ENCODE peak calls at places on chromosomes 6 and 20, in seven cellular contexts. One of them, this sample, is unnamed.

GRCh38 chr6:16354692-16355091 is 116.3 kb downstream of the GMPR start:
- DNase-seq in suprapubic skin: no peak
- DNase-seq in fibroblast of mammary gland: no peak
- DNase-seq in cardiac fibroblast: no peak
- DNase-seq in pancreas: no peak
- DNase-seq in B cell: no peak
- DNase-seq in nephron progenitor cell: no peak
- DNase-seq in this sample: no peak

GRCh38 chr6:89217308-89217999 is at the start of gene GABRR1:
- DNase-seq in fibroblast of mammary gland: peak
- DNase-seq in suprapubic skin: no peak
- DNase-seq in nephron progenitor cell: no peak
- DNase-seq in cardiac fibroblast: no peak
- DNase-seq in pancreas: no peak
- DNase-seq in B cell: no peak
- DNase-seq in this sample: no peak

GRCh38 chr6:35788423-35788982 is 7.7 kb downstream of the CLPSL1 start:
- DNase-seq in cardiac fibroblast: no peak
- DNase-seq in nephron progenitor cell: no peak
- DNase-seq in pancreas: no peak
- DNase-seq in suprapubic skin: no peak
- DNase-seq in fibroblast of mammary gland: no peak
- DNase-seq in B cell: no peak
- DNase-seq in this sample: no peak

GRCh38 chr6:124535746-124536145 is 426.5 kb upstream of the RNF217 start:
- DNase-seq in B cell: no peak
- DNase-seq in suprapubic skin: no peak
- DNase-seq in cardiac fibroblast: peak
- DNase-seq in pancreas: no peak
- DNase-seq in fibroblast of mammary gland: peak
- DNase-seq in nephron progenitor cell: peak
- DNase-seq in this sample: no peak

GRCh38 chr6:56865081-56865875 is 89.6 kb upstream of the BEND6 start:
- DNase-seq in suprapubic skin: no peak
- DNase-seq in fibroblast of mammary gland: no peak
- DNase-seq in pancreas: no peak
- DNase-seq in nephron progenitor cell: no peak
- DNase-seq in cardiac fibroblast: no peak
- DNase-seq in B cell: no peak
- DNase-seq in this sample: no peak

GRCh38 chr6:78570044-78570443 is 297.3 kb upstream of the IRAK1BP1 start:
- DNase-seq in B cell: no peak
- DNase-seq in nephron progenitor cell: no peak
- DNase-seq in pancreas: no peak
- DNase-seq in fibroblast of mammary gland: no peak
- DNase-seq in suprapubic skin: no peak
- DNase-seq in cardiac fibroblast: no peak
- DNase-seq in this sample: no peak

GRCh38 chr6:96923871-96924493 is 546 bp upstream of the KLHL32 start:
- DNase-seq in fibroblast of mammary gland: no peak
- DNase-seq in suprapubic skin: peak
- DNase-seq in nephron progenitor cell: no peak
- DNase-seq in pancreas: no peak
- DNase-seq in B cell: no peak
- DNase-seq in cardiac fibroblast: peak
- DNase-seq in this sample: no peak

GRCh38 chr6:71043902-71044301 is 87.0 kb upstream of the B3GAT2 start:
- DNase-seq in nephron progenitor cell: no peak
- DNase-seq in pancreas: no peak
- DNase-seq in fibroblast of mammary gland: peak
- DNase-seq in suprapubic skin: no peak
- DNase-seq in B cell: no peak
- DNase-seq in cardiac fibroblast: peak
- DNase-seq in this sample: no peak

GRCh38 chr20:41392295-41392694 is 25.7 kb upstream of the EMILIN3 start:
- DNase-seq in B cell: no peak
- DNase-seq in nephron progenitor cell: no peak
- DNase-seq in suprapubic skin: no peak
- DNase-seq in cardiac fibroblast: no peak
- DNase-seq in pancreas: no peak
- DNase-seq in fibroblast of mammary gland: no peak
- DNase-seq in this sample: no peak

GRCh38 chr6:11494786-11495564 is 42.6 kb upstream of the TMEM170B start:
- DNase-seq in pancreas: no peak
- DNase-seq in B cell: no peak
- DNase-seq in cardiac fibroblast: no peak
- DNase-seq in suprapubic skin: no peak
- DNase-seq in fibroblast of mammary gland: no peak
- DNase-seq in nephron progenitor cell: no peak
- DNase-seq in this sample: no peak

GRCh38 chr6:168506460-168506859 is 65.5 kb downstream of the SMOC2 start:
- DNase-seq in cardiac fibroblast: no peak
- DNase-seq in pancreas: no peak
- DNase-seq in suprapubic skin: no peak
- DNase-seq in fibroblast of mammary gland: no peak
- DNase-seq in B cell: no peak
- DNase-seq in nephron progenitor cell: no peak
- DNase-seq in this sample: no peak

GRCh38 chr6:168507730-168508129 is 66.7 kb downstream of the SMOC2 start:
- DNase-seq in fibroblast of mammary gland: no peak
- DNase-seq in cardiac fibroblast: no peak
- DNase-seq in pancreas: no peak
- DNase-seq in B cell: no peak
- DNase-seq in suprapubic skin: no peak
- DNase-seq in nephron progenitor cell: no peak
- DNase-seq in this sample: no peak

GRCh38 chr6:168504366-168504765 is 63.4 kb downstream of the SMOC2 start:
- DNase-seq in nephron progenitor cell: no peak
- DNase-seq in B cell: no peak
- DNase-seq in pancreas: no peak
- DNase-seq in suprapubic skin: no peak
- DNase-seq in fibroblast of mammary gland: no peak
- DNase-seq in cardiac fibroblast: no peak
- DNase-seq in this sample: no peak

GRCh38 chr6:168507297-168507696 is 66.3 kb downstream of the SMOC2 start:
- DNase-seq in B cell: no peak
- DNase-seq in pancreas: no peak
- DNase-seq in cardiac fibroblast: no peak
- DNase-seq in fibroblast of mammary gland: no peak
- DNase-seq in suprapubic skin: no peak
- DNase-seq in nephron progenitor cell: no peak
- DNase-seq in this sample: no peak

DNA sequence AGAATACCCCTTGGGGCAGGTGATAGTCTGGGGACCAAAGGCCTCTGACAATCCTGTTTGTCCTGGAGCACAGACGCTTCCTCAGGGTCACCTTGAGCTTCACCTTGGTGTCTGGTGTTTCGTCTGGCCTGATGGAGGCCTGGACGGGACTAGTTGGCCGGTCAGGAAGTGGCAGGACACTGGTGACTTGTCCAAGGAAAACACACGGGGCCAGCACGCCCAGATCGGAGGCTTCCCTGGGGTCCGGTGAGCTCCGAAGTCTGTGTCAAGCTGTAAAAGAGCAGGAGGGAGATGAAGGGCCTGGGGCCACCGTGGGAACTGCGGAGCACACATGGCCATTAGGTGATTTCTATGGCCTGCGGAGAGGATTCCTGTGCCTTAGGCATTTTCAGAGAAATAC is 67.9 kb downstream of the SMOC2 start:
- DNase-seq in pancreas: no peak
- DNase-seq in cardiac fibroblast: no peak
- DNase-seq in suprapubic skin: no peak
- DNase-seq in fibroblast of mammary gland: no peak
- DNase-seq in nephron progenitor cell: no peak
- DNase-seq in B cell: no peak
- DNase-seq in this sample: no peak
- TF ChIP-seq CTCF in pancreas: no peak
- TF ChIP-seq CTCF in cardiac fibroblast: no peak
- TF ChIP-seq CTCF in suprapubic skin: no peak
- TF ChIP-seq CTCF in fibroblast of mammary gland: no peak
- TF ChIP-seq CTCF in nephron progenitor cell: no peak
- TF ChIP-seq CTCF in B cell: no peak
- TF ChIP-seq CTCF in this sample: no peak

GRCh38 chr6:170003027-170003426 is 251.6 kb downstream of the ERMARD start:
- DNase-seq in pancreas: no peak
- DNase-seq in nephron progenitor cell: no peak
- DNase-seq in suprapubic skin: no peak
- DNase-seq in B cell: no peak
- DNase-seq in fibroblast of mammary gland: no peak
- DNase-seq in cardiac fibroblast: no peak
- DNase-seq in this sample: no peak
- TF ChIP-seq CTCF in pancreas: no peak
- TF ChIP-seq CTCF in nephron progenitor cell: no peak
- TF ChIP-seq CTCF in suprapubic skin: no peak
- TF ChIP-seq CTCF in B cell: no peak
- TF ChIP-seq CTCF in fibroblast of mammary gland: no peak
- TF ChIP-seq CTCF in cardiac fibroblast: no peak
- TF ChIP-seq CTCF in this sample: no peak

GRCh38 chr6:126548301-126548700 is 208.4 kb downstream of the CENPW start:
- DNase-seq in nephron progenitor cell: no peak
- DNase-seq in pancreas: no peak
- DNase-seq in suprapubic skin: no peak
- DNase-seq in B cell: no peak
- DNase-seq in fibroblast of mammary gland: peak
- DNase-seq in cardiac fibroblast: no peak
- DNase-seq in this sample: no peak

GRCh38 chr6:126546771-126547170 is 206.9 kb downstream of the CENPW start:
- DNase-seq in cardiac fibroblast: no peak
- DNase-seq in suprapubic skin: no peak
- DNase-seq in B cell: no peak
- DNase-seq in pancreas: no peak
- DNase-seq in nephron progenitor cell: no peak
- DNase-seq in fibroblast of mammary gland: peak
- DNase-seq in this sample: no peak

GRCh38 chr6:126553856-126554255 is 213.9 kb downstream of the CENPW start:
- DNase-seq in suprapubic skin: no peak
- DNase-seq in pancreas: no peak
- DNase-seq in B cell: no peak
- DNase-seq in nephron progenitor cell: no peak
- DNase-seq in cardiac fibroblast: no peak
- DNase-seq in fibroblast of mammary gland: peak
- DNase-seq in this sample: no peak

GRCh38 chr6:126550323-126550722 is 210.4 kb downstream of the CENPW start:
- DNase-seq in nephron progenitor cell: no peak
- DNase-seq in B cell: no peak
- DNase-seq in pancreas: no peak
- DNase-seq in fibroblast of mammary gland: no peak
- DNase-seq in suprapubic skin: no peak
- DNase-seq in cardiac fibroblast: no peak
- DNase-seq in this sample: no peak
- TF ChIP-seq CTCF in nephron progenitor cell: no peak
- TF ChIP-seq CTCF in B cell: no peak
- TF ChIP-seq CTCF in pancreas: no peak
- TF ChIP-seq CTCF in fibroblast of mammary gland: no peak
- TF ChIP-seq CTCF in suprapubic skin: no peak
- TF ChIP-seq CTCF in cardiac fibroblast: no peak
- TF ChIP-seq CTCF in this sample: no peak

DNA sequence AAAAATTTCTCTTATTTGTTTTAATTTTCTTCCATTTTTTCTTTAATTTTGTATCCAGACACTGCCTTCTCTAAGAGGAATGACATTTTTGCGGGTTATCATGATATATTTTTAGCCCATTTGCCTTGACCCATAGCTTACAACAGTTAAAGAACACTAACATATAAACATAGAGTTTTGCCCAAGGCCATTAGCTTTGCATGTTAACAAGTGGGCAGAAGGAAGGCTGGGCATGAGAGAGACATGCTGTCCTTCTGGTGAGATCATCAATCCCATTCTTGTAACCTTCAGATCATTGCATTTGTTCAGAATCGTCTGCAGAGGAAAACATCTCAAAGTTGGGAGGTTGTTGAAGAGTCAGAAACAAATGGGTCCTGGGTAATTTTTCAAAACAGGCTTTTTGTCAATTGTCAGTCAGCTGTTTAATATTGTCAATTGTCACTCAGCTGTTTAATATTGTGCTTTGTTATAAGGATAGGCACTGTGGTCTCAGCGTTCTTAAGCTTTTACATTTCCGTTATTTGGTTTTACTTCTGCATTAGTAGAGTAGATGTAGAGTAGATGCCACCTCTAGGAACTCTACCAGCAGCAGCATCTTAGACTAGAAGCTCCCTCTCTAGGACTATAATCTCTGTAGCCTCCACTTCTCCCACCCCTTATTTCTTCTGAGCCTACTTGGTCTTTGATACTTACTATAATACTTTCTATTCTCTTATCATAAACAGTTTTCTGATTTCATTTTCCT is 243.1 kb downstream of the ESR1 start:
- DNase-seq in pancreas: no peak
- DNase-seq in fibroblast of mammary gland: no peak
- DNase-seq in suprapubic skin: no peak
- DNase-seq in nephron progenitor cell: no peak
- DNase-seq in B cell: no peak
- DNase-seq in cardiac fibroblast: no peak
- DNase-seq in this sample: no peak
- TF ChIP-seq CTCF in pancreas: no peak
- TF ChIP-seq CTCF in fibroblast of mammary gland: no peak
- TF ChIP-seq CTCF in suprapubic skin: no peak
- TF ChIP-seq CTCF in nephron progenitor cell: no peak
- TF ChIP-seq CTCF in B cell: no peak
- TF ChIP-seq CTCF in cardiac fibroblast: no peak
- TF ChIP-seq CTCF in this sample: no peak

DNA sequence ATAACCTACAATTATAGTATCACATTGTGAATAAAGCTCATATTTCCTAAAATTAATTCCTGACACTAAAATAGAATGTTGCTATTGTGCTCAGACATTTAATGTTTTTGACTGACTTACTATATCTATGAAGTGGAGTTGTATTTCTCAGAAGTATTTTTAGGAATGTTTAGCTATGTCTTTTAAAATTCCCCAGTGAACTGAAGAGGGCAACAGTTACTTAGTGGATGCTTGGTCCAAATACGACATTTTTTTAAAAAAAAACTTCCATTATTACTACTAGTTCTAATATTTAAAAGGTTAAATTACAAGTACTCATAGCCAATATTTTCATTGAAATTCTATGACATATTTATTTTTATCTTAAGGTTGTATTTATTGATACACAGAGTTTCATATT is 460.2 kb downstream of the COL12A1 start:
- DNase-seq in suprapubic skin: no peak
- DNase-seq in pancreas: no peak
- DNase-seq in B cell: no peak
- DNase-seq in fibroblast of mammary gland: no peak
- DNase-seq in cardiac fibroblast: no peak
- DNase-seq in nephron progenitor cell: no peak
- DNase-seq in this sample: no peak
- TF ChIP-seq CTCF in suprapubic skin: no peak
- TF ChIP-seq CTCF in pancreas: no peak
- TF ChIP-seq CTCF in B cell: no peak
- TF ChIP-seq CTCF in fibroblast of mammary gland: no peak
- TF ChIP-seq CTCF in cardiac fibroblast: no peak
- TF ChIP-seq CTCF in nephron progenitor cell: no peak
- TF ChIP-seq CTCF in this sample: no peak

GRCh38 chr20:44017211-44017610 is 102.6 kb downstream of the TOX2 start:
- DNase-seq in B cell: no peak
- DNase-seq in nephron progenitor cell: no peak
- DNase-seq in pancreas: no peak
- DNase-seq in suprapubic skin: no peak
- DNase-seq in fibroblast of mammary gland: no peak
- DNase-seq in cardiac fibroblast: no peak
- DNase-seq in this sample: no peak
- TF ChIP-seq CTCF in B cell: no peak
- TF ChIP-seq CTCF in nephron progenitor cell: no peak
- TF ChIP-seq CTCF in pancreas: no peak
- TF ChIP-seq CTCF in suprapubic skin: no peak
- TF ChIP-seq CTCF in fibroblast of mammary gland: no peak
- TF ChIP-seq CTCF in cardiac fibroblast: no peak
- TF ChIP-seq CTCF in this sample: no peak

This sample was measured in mesothelial cell of epicardium.